ENCODE peak calls at places on chromosomes 4 and X, in seven cellular contexts. O is OCI-LY7; L is endodermal cell; D is CD8-positive, alpha-beta T cell; G is Calu3; X is AG10803; A is colonic mucosa. I is an unnamed sample.

GRCh38 chr4:153177841-153178240 is 26.4 kb upstream of the TRIM2 start:
- DNase-seq in G (no peak), L (no peak), O (no peak), A (no peak), D (no peak), X (no peak), I (no peak)

GRCh38 chr4:89109841-89110540 is 1.3 kb upstream of the TIGD2 start:
- DNase-seq in A (no peak), G (no peak), O (no peak), X (no peak), D (no peak), L (no peak), I (no peak)

GRCh38 chrX:47160781-47161180 is 15.8 kb downstream of the RBM10 start:
- DNase-seq in D (no peak), G (no peak), O (no peak), A (no peak), X (peak; percentile 20), L (no peak), I (no peak)

GRCh38 chr4:10673817-10674369 is 10.7 kb downstream of the CLNK start:
- DNase-seq in G (no peak), D (no peak), O (no peak), X (no peak), A (no peak), L (no peak), I (no peak)

GRCh38 chrX:110320588-110320987 is 2.7 kb upstream of the AMMECR1 start:
- DNase-seq in G (no peak), L (no peak), D (no peak), A (no peak), O (no peak), X (no peak), I (no peak)

GRCh38 chr4:109041463-109041862 is 261.0 kb downstream of the COL25A1 start:
- DNase-seq in X (peak; percentile 51), A (no peak), L (no peak), D (no peak), G (no peak), O (no peak), I (no peak)

GRCh38 chr4:528296-528695 is 29.3 kb downstream of the PIGG start:
- DNase-seq in G (no peak), D (no peak), A (no peak), L (peak; percentile 12), O (no peak), X (no peak), I (no peak)

GRCh38 chr4:102219143-102219542 is 126.1 kb downstream of the SLC39A8 start:
- DNase-seq in A (no peak), X (no peak), D (no peak), G (no peak), O (no peak), L (no peak), I (no peak)

GRCh38 chrX:23783569-23784486 is 855 bp downstream of the SAT1 start:
- DNase-seq in X (no peak), L (peak; percentile 54), O (peak; percentile 20), G (no peak), A (no peak), D (no peak), I (no peak)

GRCh38 chr4:26131711-26132110 is 189.1 kb upstream of the RBPJ start:
- DNase-seq in D (peak; percentile 65), L (no peak), A (no peak), G (no peak), X (no peak), O (no peak), I (no peak)

GRCh38 chrX:25524150-25524549 is 508.4 kb upstream of the ARX start:
- DNase-seq in G (peak; percentile 42), A (no peak), O (no peak), L (no peak), X (peak; percentile 1), D (no peak), I (no peak)

GRCh38 chr4:40629401-40630334 is at the start of gene RBM47:
- DNase-seq in X (peak; percentile 59), O (peak; percentile 36), A (peak; percentile 89), L (peak; percentile 94), D (no peak), G (peak; percentile 78), I (peak; percentile 26)

GRCh38 chrX:103554687-103555417 is 30.5 kb upstream of the TCEAL4 start:
- DNase-seq in A (peak; percentile 40), O (peak; percentile 78), G (peak; percentile 36), X (peak; percentile 36), D (peak; percentile 73), L (peak; percentile 92), I (peak; percentile 50)

GRCh38 chrX:40143001-40143400 is 45.2 kb upstream of the BCOR start:
- DNase-seq in A (no peak), G (no peak), L (peak; percentile 83), X (no peak), D (no peak), O (no peak), I (no peak)

GRCh38 chrX:40392599-40392998 is 188.2 kb upstream of the ATP6AP2 start:
- DNase-seq in O (no peak), X (no peak), A (no peak), G (no peak), L (peak; percentile 63), D (no peak), I (no peak)

GRCh38 chr4:74570095-74570494 is 125.2 kb downstream of the AREG start:
- DNase-seq in D (no peak), L (no peak), X (no peak), O (no peak), A (no peak), G (no peak), I (no peak)

GRCh38 chr4:139861471-139861870 is 195.9 kb downstream of the MGST2 start:
- DNase-seq in G (no peak), A (no peak), X (no peak), O (no peak), L (no peak), D (no peak), I (no peak)
- TF ChIP-seq CTCF in G (no peak), A (no peak), X (no peak), O (no peak), L (peak; percentile 66), D (no peak), I (no peak)

DNA sequence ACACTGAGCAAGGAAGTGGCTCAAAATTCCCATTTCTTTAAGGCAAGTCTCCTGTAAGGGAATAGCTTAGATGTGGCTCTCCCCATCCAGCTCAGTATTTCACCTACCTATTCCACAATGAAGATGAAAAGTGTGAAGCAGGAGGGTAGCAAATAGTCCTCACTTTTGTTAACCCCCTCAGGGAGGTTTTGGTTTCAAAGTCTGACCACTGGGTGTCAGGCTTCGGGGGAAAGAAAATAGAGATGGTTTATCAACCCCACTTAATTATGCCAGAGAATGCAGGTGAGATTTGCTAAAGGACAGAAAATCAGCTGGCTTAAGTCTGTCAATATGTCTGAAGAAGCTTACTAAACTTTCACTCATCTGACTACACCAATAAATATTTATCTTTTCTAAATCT is 69.5 kb downstream of the DHX15 start:
- DNase-seq in D (no peak), A (no peak), O (peak; percentile 18), G (no peak), L (peak; percentile 63), X (no peak), I (no peak)
- TF ChIP-seq CTCF in D (no peak), A (no peak), O (peak; percentile 68), G (no peak), L (peak; percentile 67), X (peak; percentile 33), I (peak; percentile 18)

GRCh38 chrX:147832707-147833348 is 78.9 kb upstream of the FMR1 start:
- DNase-seq in A (no peak), X (no peak), G (no peak), O (no peak), L (no peak), D (no peak), I (no peak)

DNA sequence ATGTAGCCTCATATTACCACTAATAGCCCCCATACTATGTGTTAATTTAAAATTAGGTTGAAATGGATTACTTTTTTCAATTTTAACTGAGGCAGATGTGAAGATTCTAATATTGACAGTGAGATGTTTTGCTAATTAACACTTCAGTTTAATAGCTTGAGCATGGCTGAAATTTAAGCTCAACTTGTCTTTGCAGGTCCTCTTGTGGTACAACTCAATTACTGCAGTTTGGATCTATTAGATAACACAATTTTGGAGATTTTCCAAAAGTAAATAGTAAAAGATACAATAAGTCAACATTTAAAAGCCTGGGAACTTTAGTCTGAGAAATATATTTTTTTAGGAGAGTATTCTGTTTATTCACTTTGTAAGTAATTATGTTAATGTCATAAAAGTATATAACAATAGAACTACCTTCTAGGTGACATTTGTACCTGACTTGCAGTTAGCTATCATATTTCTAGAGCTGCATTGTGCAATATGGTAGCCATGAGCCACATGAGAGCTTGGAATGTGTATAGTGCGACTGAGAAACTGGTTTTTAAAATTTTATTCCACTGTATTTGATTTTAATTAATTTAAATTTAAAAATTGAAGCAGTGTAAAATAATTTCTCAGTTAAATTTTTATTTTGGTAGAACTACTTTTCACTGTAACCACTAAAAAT is 73.1 kb upstream of the FMR1 start:
- DNase-seq in A (no peak), X (no peak), L (no peak), D (no peak), O (peak; percentile 1), G (no peak), I (no peak)
- TF ChIP-seq CTCF in A (no peak), X (peak; percentile 11), L (peak; percentile 78), D (peak; percentile 30), O (peak; percentile 70), G (peak; percentile 20), I (peak; percentile 62)

DNA sequence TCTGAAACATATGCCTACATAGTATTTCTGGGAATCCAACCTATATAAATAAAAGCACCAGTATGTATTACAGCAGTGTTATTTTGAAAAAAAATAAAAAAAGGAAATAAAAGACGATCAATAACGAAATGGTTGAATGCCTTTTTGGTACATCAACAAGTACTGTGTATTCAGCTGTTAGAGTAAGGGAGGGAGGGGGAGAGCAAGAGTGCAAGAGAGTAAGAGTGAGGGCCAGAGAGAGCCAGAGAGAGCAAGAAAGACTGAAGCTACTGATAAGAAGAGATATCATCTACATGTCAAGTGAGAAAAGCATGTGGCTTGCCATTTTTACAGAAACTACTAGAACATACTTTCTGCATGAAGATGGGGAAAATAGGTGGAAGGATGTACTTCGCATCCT is 1.8 kb downstream of the SPIN4 start:
- DNase-seq in O (peak; percentile 27), G (no peak), X (no peak), A (no peak), L (no peak), D (no peak), I (no peak)
- TF ChIP-seq CTCF in O (no peak), G (no peak), X (no peak), A (no peak), L (no peak), D (no peak), I (no peak)

GRCh38 chrX:42290608-42291007 is 367.3 kb upstream of the CASK start:
- DNase-seq in X (peak; percentile 2), O (peak; percentile 11), D (no peak), G (no peak), A (no peak), L (peak; percentile 50), I (no peak)
- TF ChIP-seq CTCF in X (peak; percentile 30), O (peak; percentile 52), D (no peak), G (no peak), A (no peak), L (peak; percentile 69), I (peak; percentile 30)

GRCh38 chrX:7927259-7928167 is at the start of gene PNPLA4:
- DNase-seq in X (peak; percentile 58), G (peak; percentile 87), O (peak; percentile 87), A (peak; percentile 92), L (peak; percentile 92), D (peak; percentile 78), I (peak; percentile 49)
- TF ChIP-seq CTCF in X (peak; percentile 39), G (no peak), O (peak; percentile 52), A (no peak), L (peak; percentile 48), D (no peak), I (peak; percentile 30)